ENCODE peak calls at places on chromosomes 1 and 21, in five cellular contexts. One of them, this sample, is unnamed. For H3K4me1, the result is how much of the 10 kb centered on the place peaks cover.

GRCh38 chr1:198612471-198613265 is 26.2 kb upstream of the PTPRC start:
- DNase-seq in suprapubic skin: no peak
- DNase-seq in psoas muscle: no peak
- DNase-seq in BE2C: no peak
- DNase-seq in foreskin keratinocyte: no peak
- DNase-seq in this sample: no peak

GRCh38 chr1:167612583-167612982 is 17.4 kb upstream of the RCSD1 start:
- DNase-seq in BE2C: no peak
- DNase-seq in foreskin keratinocyte: no peak
- DNase-seq in psoas muscle: no peak
- DNase-seq in suprapubic skin: no peak
- DNase-seq in this sample: no peak

GRCh38 chr1:225871374-225872074 is 10.7 kb downstream of the TMEM63A start:
- DNase-seq in foreskin keratinocyte: no peak
- DNase-seq in BE2C: no peak
- DNase-seq in suprapubic skin: no peak
- DNase-seq in psoas muscle: no peak
- DNase-seq in this sample: no peak

GRCh38 chr1:215992620-215993019 is 425.5 kb downstream of the KCTD3 start:
- DNase-seq in suprapubic skin: no peak
- DNase-seq in psoas muscle: no peak
- DNase-seq in BE2C: peak
- DNase-seq in foreskin keratinocyte: no peak
- DNase-seq in this sample: no peak

GRCh38 chr1:232509570-232509969 is 120.4 kb downstream of the SIPA1L2 start:
- DNase-seq in psoas muscle: no peak
- DNase-seq in foreskin keratinocyte: no peak
- DNase-seq in suprapubic skin: no peak
- DNase-seq in BE2C: no peak
- DNase-seq in this sample: no peak

GRCh38 chr1:48039088-48040049 is 42.2 kb upstream of the TRABD2B start:
- DNase-seq in foreskin keratinocyte: no peak
- DNase-seq in BE2C: no peak
- DNase-seq in psoas muscle: no peak
- DNase-seq in suprapubic skin: no peak
- DNase-seq in this sample: no peak

GRCh38 chr1:162283657-162284056 is 93.0 kb downstream of the SPATA46 start:
- DNase-seq in BE2C: no peak
- DNase-seq in suprapubic skin: no peak
- DNase-seq in foreskin keratinocyte: no peak
- DNase-seq in psoas muscle: no peak
- DNase-seq in this sample: no peak

GRCh38 chr1:213070399-213070798 is 19.4 kb downstream of the RPS6KC1 start:
- DNase-seq in foreskin keratinocyte: peak
- DNase-seq in BE2C: peak
- DNase-seq in suprapubic skin: no peak
- DNase-seq in psoas muscle: no peak
- DNase-seq in this sample: no peak

GRCh38 chr1:47835409-47835808 is 161.8 kb downstream of the TRABD2B start:
- DNase-seq in psoas muscle: no peak
- DNase-seq in BE2C: no peak
- DNase-seq in foreskin keratinocyte: no peak
- DNase-seq in suprapubic skin: no peak
- DNase-seq in this sample: no peak

GRCh38 chr21:38095220-38095619 is 161.6 kb upstream of the KCNJ15 start:
- DNase-seq in psoas muscle: no peak
- DNase-seq in foreskin keratinocyte: no peak
- DNase-seq in suprapubic skin: no peak
- DNase-seq in BE2C: no peak
- DNase-seq in this sample: no peak

GRCh38 chr21:38092033-38092432 is 164.8 kb upstream of the KCNJ15 start:
- DNase-seq in psoas muscle: no peak
- DNase-seq in foreskin keratinocyte: no peak
- DNase-seq in suprapubic skin: no peak
- DNase-seq in BE2C: no peak
- DNase-seq in this sample: no peak

GRCh38 chr21:38086580-38086979 is 170.2 kb upstream of the KCNJ15 start:
- DNase-seq in foreskin keratinocyte: no peak
- DNase-seq in BE2C: no peak
- DNase-seq in psoas muscle: no peak
- DNase-seq in suprapubic skin: no peak
- DNase-seq in this sample: no peak

GRCh38 chr21:38088916-38089762 is 167.7 kb upstream of the KCNJ15 start:
- DNase-seq in psoas muscle: no peak
- DNase-seq in foreskin keratinocyte: no peak
- DNase-seq in BE2C: no peak
- DNase-seq in suprapubic skin: no peak
- DNase-seq in this sample: no peak

DNA sequence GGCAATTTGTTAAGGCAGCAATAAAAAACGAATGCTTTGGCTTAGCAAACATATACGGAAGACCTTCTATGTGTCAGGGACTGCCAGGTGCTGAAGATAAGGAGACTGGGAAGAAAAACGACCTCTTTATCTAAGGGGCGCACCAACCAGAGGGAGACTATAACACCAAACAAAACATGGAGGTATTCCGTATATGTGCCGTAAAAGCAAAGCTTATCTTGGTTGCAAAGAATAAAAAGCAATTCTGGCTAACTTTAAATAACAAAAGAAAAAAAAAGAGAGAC is 167.1 kb upstream of the KCNJ15 start:
- DNase-seq in BE2C: no peak
- DNase-seq in suprapubic skin: no peak
- DNase-seq in psoas muscle: no peak
- DNase-seq in foreskin keratinocyte: no peak
- DNase-seq in this sample: no peak
- H3K4me1 ChIP-seq in BE2C: under half
- H3K4me1 ChIP-seq in suprapubic skin: under half
- H3K4me1 ChIP-seq in psoas muscle: under half
- H3K4me1 ChIP-seq in foreskin keratinocyte: under half
- H3K4me1 ChIP-seq in this sample: under half

GRCh38 chr1:41735139-41735538 is 183.6 kb downstream of the HIVEP3 start:
- DNase-seq in foreskin keratinocyte: no peak
- DNase-seq in suprapubic skin: no peak
- DNase-seq in psoas muscle: no peak
- DNase-seq in BE2C: no peak
- DNase-seq in this sample: no peak

GRCh38 chr1:41731631-41732030 is 187.1 kb downstream of the HIVEP3 start:
- DNase-seq in suprapubic skin: no peak
- DNase-seq in foreskin keratinocyte: no peak
- DNase-seq in BE2C: no peak
- DNase-seq in psoas muscle: no peak
- DNase-seq in this sample: no peak

GRCh38 chr1:41734201-41734915 is 184.4 kb downstream of the HIVEP3 start:
- DNase-seq in BE2C: no peak
- DNase-seq in psoas muscle: no peak
- DNase-seq in foreskin keratinocyte: no peak
- DNase-seq in suprapubic skin: no peak
- DNase-seq in this sample: no peak

GRCh38 chr1:41733725-41734124 is 185.0 kb downstream of the HIVEP3 start:
- DNase-seq in psoas muscle: no peak
- DNase-seq in BE2C: no peak
- DNase-seq in suprapubic skin: no peak
- DNase-seq in foreskin keratinocyte: no peak
- DNase-seq in this sample: no peak

DNA sequence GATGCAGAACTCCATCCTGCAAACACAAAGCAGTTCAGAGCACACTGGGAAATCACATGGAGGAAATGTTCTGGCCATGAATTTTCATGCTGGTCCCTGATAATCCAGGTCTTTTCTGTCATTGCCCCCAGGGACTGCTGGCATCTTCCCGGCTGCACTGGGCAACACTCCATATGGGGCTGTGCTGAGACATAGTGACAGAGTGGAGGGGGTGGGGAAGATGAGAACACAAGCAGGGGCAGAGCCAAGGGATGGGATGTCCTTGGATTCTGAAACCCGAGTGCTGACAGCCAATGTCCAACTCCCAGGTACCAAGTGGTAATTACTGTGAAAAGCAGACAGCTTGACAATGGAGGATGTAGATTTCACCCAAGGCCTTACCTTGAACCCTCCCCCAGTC is 185.7 kb downstream of the HIVEP3 start:
- DNase-seq in BE2C: peak
- DNase-seq in suprapubic skin: no peak
- DNase-seq in foreskin keratinocyte: no peak
- DNase-seq in psoas muscle: no peak
- DNase-seq in this sample: no peak
- H3K4me1 ChIP-seq in BE2C: under half
- H3K4me1 ChIP-seq in suprapubic skin: under half
- H3K4me1 ChIP-seq in foreskin keratinocyte: under half
- H3K4me1 ChIP-seq in psoas muscle: under half
- H3K4me1 ChIP-seq in this sample: under half

DNA sequence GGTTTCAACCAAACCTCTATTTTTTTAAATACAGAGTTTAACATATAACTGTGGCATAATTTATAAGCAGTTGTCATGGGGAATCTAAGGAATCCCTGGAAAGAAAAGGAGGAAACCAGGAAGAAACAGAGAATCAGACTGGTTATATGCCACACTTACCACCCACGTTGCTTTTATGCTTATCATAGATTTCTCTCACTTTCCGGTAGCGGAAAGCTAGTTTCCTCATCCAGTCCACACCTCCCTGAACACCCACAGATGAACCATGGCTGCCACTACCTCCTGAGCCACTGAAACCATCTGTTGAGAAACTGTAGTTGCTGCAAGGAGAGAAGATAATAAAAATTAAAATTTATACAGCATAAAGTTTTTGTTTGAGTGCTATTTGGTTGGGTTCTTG is 33.5 kb downstream of the XKR8 start:
- DNase-seq in suprapubic skin: no peak
- DNase-seq in BE2C: no peak
- DNase-seq in foreskin keratinocyte: no peak
- DNase-seq in psoas muscle: no peak
- DNase-seq in this sample: no peak
- H3K4me1 ChIP-seq in suprapubic skin: under half
- H3K4me1 ChIP-seq in BE2C: under half
- H3K4me1 ChIP-seq in foreskin keratinocyte: under half
- H3K4me1 ChIP-seq in psoas muscle: under half
- H3K4me1 ChIP-seq in this sample: under half

GRCh38 chr1:27602510-27603319 is 1.2 kb downstream of the AHDC1 start:
- DNase-seq in foreskin keratinocyte: no peak
- DNase-seq in suprapubic skin: peak
- DNase-seq in psoas muscle: peak
- DNase-seq in BE2C: no peak
- DNase-seq in this sample: no peak
- H3K4me1 ChIP-seq in foreskin keratinocyte: under half
- H3K4me1 ChIP-seq in suprapubic skin: half or more
- H3K4me1 ChIP-seq in psoas muscle: under half
- H3K4me1 ChIP-seq in BE2C: under half
- H3K4me1 ChIP-seq in this sample: under half

GRCh38 chr1:211332839-211333238 is 6.2 kb downstream of the TRAF5 start:
- DNase-seq in foreskin keratinocyte: no peak
- DNase-seq in BE2C: no peak
- DNase-seq in psoas muscle: no peak
- DNase-seq in suprapubic skin: no peak
- DNase-seq in this sample: no peak
- H3K4me1 ChIP-seq in foreskin keratinocyte: under half
- H3K4me1 ChIP-seq in BE2C: under half
- H3K4me1 ChIP-seq in psoas muscle: under half
- H3K4me1 ChIP-seq in suprapubic skin: under half
- H3K4me1 ChIP-seq in this sample: under half

DNA sequence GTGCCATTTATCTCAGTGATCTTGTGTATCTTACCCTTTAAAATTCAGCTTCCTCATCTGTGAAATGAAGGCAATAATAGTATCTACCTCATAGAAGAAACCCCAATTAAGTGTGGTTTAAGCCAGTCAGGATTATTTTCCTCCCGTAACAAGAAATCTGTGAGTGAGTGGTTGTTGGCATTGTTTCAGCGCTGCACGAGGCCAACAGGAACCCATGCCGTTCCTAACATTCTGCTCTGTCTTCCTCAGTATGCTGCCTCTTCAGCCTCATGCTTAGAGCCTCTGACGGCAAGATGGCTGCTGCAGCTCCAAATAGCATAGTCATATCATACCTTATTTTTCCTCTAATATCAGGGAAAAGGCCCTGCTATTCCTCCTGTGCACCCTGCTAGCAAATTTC is 289.7 kb downstream of the TM2D1 start:
- DNase-seq in foreskin keratinocyte: no peak
- DNase-seq in psoas muscle: no peak
- DNase-seq in BE2C: no peak
- DNase-seq in suprapubic skin: no peak
- DNase-seq in this sample: no peak
- H3K4me1 ChIP-seq in foreskin keratinocyte: under half
- H3K4me1 ChIP-seq in psoas muscle: under half
- H3K4me1 ChIP-seq in BE2C: under half
- H3K4me1 ChIP-seq in suprapubic skin: under half
- H3K4me1 ChIP-seq in this sample: under half